ENCODE peak calls at places on chromosomes 11 and 22, in ten cellular contexts. A is left cardiac atrium; E is PC-9; S is H54; D is AG20443; W is left lung; O is stimulated activated CD8-positive, alpha-beta memory T cell treated with anti-CD3 and anti-CD28 coated beads, Interleukin-15, amount 100 ng/mL, for 4 hours; B is Panc1; Z is GM04504; H is ACHN. M is an unnamed sample.
A peak's percentile ranks its signal among the peaks of the same experiment; 100 is the strongest.

GRCh38 chr22:31954535-31955326 is 10.4 kb downstream of the YWHAH start:
- DNase-seq in W (no peak), A (peak; percentile 40), Z (no peak), O (no peak), B (no peak), D (no peak), H (no peak), E (no peak), S (no peak), M (no peak)

GRCh38 chr11:115075340-115075739 is 397.0 kb downstream of the NXPE2 start:
- DNase-seq in S (no peak), W (no peak), Z (no peak), H (no peak), O (no peak), E (no peak), B (no peak), D (no peak), A (no peak), M (no peak)

GRCh38 chr11:34997872-34998548 is 81.6 kb downstream of the PDHX start:
- DNase-seq in O (no peak), B (no peak), W (no peak), H (peak; percentile 55), D (peak; percentile 32), E (peak; percentile 71), A (no peak), Z (no peak), S (no peak), M (no peak)

GRCh38 chr11:64400096-64400495 is 41.1 kb downstream of the RPS6KA4 start:
- DNase-seq in W (no peak), H (no peak), S (peak; percentile 82), B (no peak), O (no peak), Z (no peak), D (peak; percentile 82), E (peak; percentile 56), A (peak; percentile 53), M (no peak)

GRCh38 chr22:24995649-24996180 is 43.2 kb downstream of the KIAA1671 start:
- DNase-seq in W (no peak), O (no peak), B (no peak), D (no peak), Z (no peak), H (no peak), E (no peak), S (no peak), A (no peak), M (no peak)

GRCh38 chr22:46528121-46528610 is 9.3 kb downstream of the CELSR1 start:
- DNase-seq in S (no peak), Z (no peak), W (peak; percentile 78), E (peak; percentile 99), O (no peak), D (no peak), A (no peak), B (no peak), H (peak; percentile 95), M (peak; percentile 95)

GRCh38 chr11:122285444-122285843 is 169.4 kb upstream of the BLID start:
- DNase-seq in O (no peak), A (no peak), B (no peak), Z (no peak), W (no peak), D (no peak), S (no peak), H (no peak), E (no peak), M (no peak)

GRCh38 chr11:74695705-74696280 is 35.4 kb downstream of the CHRDL2 start:
- DNase-seq in H (no peak), E (no peak), W (no peak), D (no peak), O (no peak), A (no peak), Z (no peak), S (no peak), B (no peak), M (peak; percentile 70)

GRCh38 chr22:44519895-44520294 is 21.9 kb upstream of the RTL6 start:
- DNase-seq in S (no peak), W (no peak), Z (no peak), B (no peak), D (no peak), E (no peak), O (no peak), H (no peak), A (peak; percentile 72), M (no peak)

GRCh38 chr22:47629273-47629711 is 866.8 kb downstream of the TBC1D22A start:
- DNase-seq in A (no peak), W (no peak), E (no peak), S (no peak), D (no peak), O (no peak), H (no peak), B (no peak), Z (no peak), M (no peak)

GRCh38 chr11:72236774-72237111 is 7.2 kb downstream of the PHOX2A start:
- DNase-seq in W (no peak), O (no peak), A (no peak), Z (no peak), D (no peak), S (no peak), B (no peak), H (no peak), E (no peak), M (peak; percentile 77)

GRCh38 chr22:22458896-22459588 is 49.5 kb downstream of the ZNF280B start:
- DNase-seq in W (no peak), Z (no peak), B (no peak), S (no peak), A (no peak), D (no peak), O (no peak), H (no peak), E (no peak), M (no peak)

GRCh38 chr22:27764722-27765236 is 36.8 kb downstream of the MN1 start:
- DNase-seq in Z (no peak), A (no peak), D (no peak), W (no peak), H (no peak), B (no peak), E (no peak), S (no peak), O (no peak), M (no peak)

GRCh38 chr22:19432092-19432844 is at the start of gene MRPL40:
- DNase-seq in D (peak; percentile 98), B (peak; percentile 39), A (peak; percentile 97), Z (peak; percentile 83), W (peak; percentile 97), O (peak; percentile 83), S (peak; percentile 68), E (peak; percentile 70), H (peak; percentile 87), M (peak; percentile 99)

GRCh38 chr11:46367244-46367915 is 14.1 kb upstream of the MDK start:
- DNase-seq in A (peak; percentile 77), O (peak; percentile 40), S (no peak), D (peak; percentile 74), W (no peak), H (peak; percentile 37), Z (no peak), B (no peak), E (no peak), M (peak; percentile 68)

GRCh38 chr11:6433998-6434650 is 6.7 kb downstream of the HPX start:
- DNase-seq in H (no peak), S (no peak), Z (no peak), O (no peak), E (no peak), D (no peak), A (no peak), B (no peak), W (no peak), M (no peak)

GRCh38 chr11:32052218-32052617 is 38.7 kb upstream of the RCN1 start:
- DNase-seq in D (peak; percentile 74), S (peak; percentile 45), W (peak; percentile 38), E (no peak), A (peak; percentile 41), Z (no peak), H (peak; percentile 51), O (peak; percentile 2), B (no peak), M (peak; percentile 64)

GRCh38 chr22:50711446-50712340 is 26.3 kb upstream of the ACR start:
- DNase-seq in S (no peak), O (no peak), H (no peak), Z (no peak), A (peak; percentile 16), E (no peak), D (no peak), B (no peak), W (no peak), M (peak; percentile 95)

GRCh38 chr22:24685804-24686203 is 82.8 kb downstream of the GGT1 start:
- DNase-seq in H (no peak), D (peak; percentile 39), W (no peak), E (no peak), B (no peak), Z (no peak), A (peak; percentile 47), O (no peak), S (no peak), M (no peak)

GRCh38 chr11:12388171-12388570 is 10.8 kb downstream of the PARVA start:
- DNase-seq in O (no peak), D (no peak), Z (no peak), H (no peak), E (no peak), B (no peak), A (no peak), W (no peak), S (no peak), M (no peak)

GRCh38 chr11:8757533-8757932 is 74.9 kb downstream of the RPL27A start:
- DNase-seq in O (no peak), E (no peak), W (no peak), Z (no peak), A (no peak), S (no peak), H (peak; percentile 4), B (no peak), D (no peak), M (no peak)

GRCh38 chr22:24247564-24248344 is 2.9 kb upstream of the GGT5 start:
- DNase-seq in D (peak; percentile 96), Z (peak; percentile 78), W (peak; percentile 88), O (no peak), S (peak; percentile 68), H (peak; percentile 58), A (peak; percentile 95), B (peak; percentile 38), E (peak; percentile 86), M (peak; percentile 99)

M was measured in osteoblast.